ENCODE peak calls at places on chromosomes 1 and 21, in ten cellular contexts. J, Y, X, W, Q, G, C, I, M and B are unnamed samples.
A peak's percentile ranks its signal among the peaks of the same experiment; 100 is the strongest.

GRCh38 chr1:9843576-9843945 is 19.8 kb upstream of the CLSTN1 start:
- DNase-seq in J (no peak), Y (no peak), X (no peak), W (no peak), Q (no peak), G (peak; percentile 51), C (no peak), I (no peak), M (no peak), B (no peak)

GRCh38 chr1:159700312-159700711 is 14.1 kb downstream of the CRP start:
- DNase-seq in J (no peak), Y (no peak), X (no peak), W (no peak), Q (peak; percentile 38), G (no peak), C (no peak), I (no peak), M (no peak), B (no peak)

GRCh38 chr1:109595540-109595939 is 23.9 kb downstream of the GNAT2 start:
- DNase-seq in J (peak; percentile 36), Y (no peak), X (no peak), W (no peak), Q (no peak), G (no peak), C (no peak), I (peak; percentile 55), M (no peak), B (no peak)

GRCh38 chr1:24503870-24504523 is 1.4 kb downstream of the RCAN3 start:
- DNase-seq in J (no peak), Y (no peak), X (no peak), W (no peak), Q (no peak), G (no peak), C (no peak), I (no peak), M (no peak), B (no peak)

GRCh38 chr1:86461482-86461881 is 7.2 kb upstream of the CLCA1 start:
- DNase-seq in J (no peak), Y (no peak), X (no peak), W (no peak), Q (no peak), G (no peak), C (no peak), I (no peak), M (no peak), B (no peak)

GRCh38 chr1:25342846-25343245 is 4.7 kb downstream of the TMEM50A start:
- DNase-seq in J (no peak), Y (no peak), X (no peak), W (no peak), Q (no peak), G (no peak), C (no peak), I (no peak), M (no peak), B (no peak)

GRCh38 chr1:99672500-99673213 is 26.7 kb downstream of the PALMD start:
- DNase-seq in J (no peak), Y (no peak), X (no peak), W (no peak), Q (no peak), G (no peak), C (no peak), I (peak; percentile 43), M (no peak), B (no peak)

GRCh38 chr21:43287111-43287973 is 118.5 kb downstream of the CRYAA start:
- DNase-seq in J (no peak), Y (no peak), X (no peak), W (no peak), Q (no peak), G (peak; percentile 60), C (no peak), I (no peak), M (peak; percentile 36), B (no peak)

GRCh38 chr1:206903687-206904086 is 6.4 kb downstream of the IL24 start:
- DNase-seq in J (no peak), Y (no peak), X (no peak), W (no peak), Q (no peak), G (no peak), C (no peak), I (peak; percentile 27), M (no peak), B (no peak)

GRCh38 chr1:109904105-109904817 is 6.4 kb upstream of the CSF1 start:
- DNase-seq in J (peak; percentile 36), Y (no peak), X (peak; percentile 56), W (no peak), Q (no peak), G (no peak), C (peak; percentile 34), I (no peak), M (no peak), B (no peak)

GRCh38 chr1:156599811-156600210 is 1.5 kb downstream of the GPATCH4 start:
- DNase-seq in J (no peak), Y (no peak), X (no peak), W (no peak), Q (no peak), G (no peak), C (no peak), I (no peak), M (no peak), B (peak; percentile 24)

GRCh38 chr1:79845951-79846350 is 839.4 kb upstream of the ADGRL4 start:
- DNase-seq in J (peak; percentile 23), Y (no peak), X (no peak), W (no peak), Q (no peak), G (no peak), C (no peak), I (peak; percentile 82), M (no peak), B (no peak)

GRCh38 chr1:150516616-150517015 is 1.1 kb downstream of the FALEC start:
- DNase-seq in J (no peak), Y (no peak), X (no peak), W (no peak), Q (peak; percentile 19), G (no peak), C (no peak), I (no peak), M (no peak), B (no peak)

GRCh38 chr1:185156321-185156853 is 366 bp downstream of the TRMT1L start:
- DNase-seq in J (peak; percentile 17), Y (no peak), X (peak; percentile 91), W (no peak), Q (peak; percentile 53), G (no peak), C (no peak), I (no peak), M (no peak), B (no peak)

GRCh38 chr1:184393924-184394323 is 7.1 kb downstream of the C1orf21 start:
- DNase-seq in J (peak; percentile 17), Y (no peak), X (no peak), W (no peak), Q (no peak), G (no peak), C (no peak), I (peak; percentile 35), M (no peak), B (no peak)

GRCh38 chr1:156076609-156077429 is 5.4 kb downstream of the MEX3A start:
- DNase-seq in J (no peak), Y (no peak), X (no peak), W (no peak), Q (peak; percentile 79), G (peak; percentile 49), C (peak; percentile 38), I (no peak), M (no peak), B (no peak)

GRCh38 chr1:22428672-22429071 is 23.0 kb upstream of the ZBTB40 start:
- DNase-seq in J (peak; percentile 27), Y (no peak), X (no peak), W (peak; percentile 51), Q (peak; percentile 86), G (peak; percentile 20), C (peak; percentile 55), I (peak; percentile 59), M (no peak), B (peak; percentile 41)

GRCh38 chr1:171142451-171143121 is 42.5 kb upstream of the FMO2 start:
- DNase-seq in J (peak; percentile 65), Y (peak; percentile 67), X (no peak), W (no peak), Q (peak; percentile 28), G (peak; percentile 13), C (peak; percentile 25), I (peak; percentile 52), M (no peak), B (no peak)

GRCh38 chr1:99603699-99604595 is 42.0 kb upstream of the PALMD start:
- DNase-seq in J (peak; percentile 67), Y (no peak), X (no peak), W (no peak), Q (no peak), G (no peak), C (no peak), I (peak; percentile 19), M (no peak), B (no peak)

GRCh38 chr1:42319871-42320484 is 15.1 kb downstream of the FOXJ3 start:
- DNase-seq in J (no peak), Y (no peak), X (no peak), W (no peak), Q (no peak), G (peak; percentile 58), C (no peak), I (no peak), M (peak; percentile 55), B (peak; percentile 62)
- H3K27ac ChIP-seq in J (no peak overlapping the region), Y (peak overlapping the region; percentile 23), X (peak overlapping the region; percentile 44), W (peak overlapping the region; percentile 86), Q (no peak overlapping the region), G (peak overlapping the region; percentile 47), C (no peak overlapping the region), I (no peak overlapping the region), M (no peak overlapping the region), B (peak overlapping the region; percentile 51)

DNA sequence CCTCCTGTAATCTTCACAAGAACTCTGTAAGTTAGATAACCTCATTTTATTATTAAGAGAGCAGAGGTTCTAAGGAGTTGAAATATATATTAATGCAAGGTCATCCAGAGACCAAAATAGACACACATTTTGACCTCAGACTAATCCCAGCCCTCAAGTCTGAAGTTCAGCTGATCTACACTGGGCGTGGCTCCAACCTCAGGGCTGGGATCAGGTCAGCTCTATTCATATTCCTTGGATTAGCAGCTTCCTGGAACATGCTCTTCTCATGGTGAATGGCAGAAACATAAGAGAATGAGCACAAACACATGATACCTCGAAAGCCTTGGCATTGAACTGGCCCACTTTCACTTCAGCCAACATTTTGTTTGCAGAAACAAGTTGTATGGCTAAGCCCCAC is 200.8 kb upstream of the ST6GALNAC5 start:
- DNase-seq in J (no peak), Y (no peak), X (no peak), W (no peak), Q (no peak), G (peak; percentile 55), C (no peak), I (no peak), M (no peak), B (no peak)
- H3K4me1 ChIP-seq in J (no peaks in the 10 kb centered on the region), Y (no peaks in the 10 kb centered on the region), X (no peaks in the 10 kb centered on the region), W (no peaks in the 10 kb centered on the region), Q (no peaks in the 10 kb centered on the region), G (peaks cover 11% of the 10 kb centered on the region), C (no peaks in the 10 kb centered on the region), I (no peaks in the 10 kb centered on the region), M (no peaks in the 10 kb centered on the region), B (no peaks in the 10 kb centered on the region)

GRCh38 chr1:12300706-12301105 is 70.9 kb downstream of the VPS13D start:
- DNase-seq in J (no peak), Y (no peak), X (no peak), W (no peak), Q (no peak), G (no peak), C (no peak), I (no peak), M (no peak), B (no peak)
- H3K36me3 ChIP-seq in J (peaks cover 10% of the 10 kb centered on the region), Y (peaks cover 96% of the 10 kb centered on the region), X (no peaks in the 10 kb centered on the region), W (peaks cover 15% of the 10 kb centered on the region), Q (peaks cover 6% of the 10 kb centered on the region), G (no peaks in the 10 kb centered on the region), C (peaks cover 10% of the 10 kb centered on the region), I (peaks cover 24% of the 10 kb centered on the region), M (peaks cover 20% of the 10 kb centered on the region), B (peaks cover 32% of the 10 kb centered on the region)

GRCh38 chr1:1306070-1306660 is 1.6 kb downstream of the ACAP3 start:
- DNase-seq in J (no peak), Y (no peak), X (no peak), W (no peak), Q (peak; percentile 60), G (no peak), C (no peak), I (peak; percentile 27), M (no peak), B (no peak)
- H3K27ac ChIP-seq in J (peak overlapping the region; percentile 40), Y (peak overlapping the region; percentile 46), X (peak overlapping the region; percentile 53), W (peak overlapping the region; percentile 11), Q (no peak overlapping the region), G (peak overlapping the region; percentile 96), C (no peak overlapping the region), I (peak overlapping the region; percentile 89), M (peak overlapping the region; percentile 72), B (peak overlapping the region; percentile 54)